ENCODE peak calls at places on chromosomes 2 and 18, in nine cellular contexts. One of them, this sample, is unnamed.
A peak's percentile ranks its signal among the peaks of the same experiment; 100 is the strongest.

GRCh38 chr2:3708576-3708975 is 5.2 kb downstream of the DCDC2C start:
- DNase-seq in GM12891: no peak
- DNase-seq in A549: no peak
- DNase-seq in heart left ventricle: no peak
- DNase-seq in endothelial cell of umbilical vein: no peak
- DNase-seq in uterus: no peak
- DNase-seq in adrenal gland: no peak
- DNase-seq in body of pancreas: no peak
- DNase-seq in HCT116: no peak
- DNase-seq in this sample: no peak

GRCh38 chr2:33373986-33374385 is 102.5 kb upstream of the RASGRP3 start:
- DNase-seq in GM12891: no peak
- DNase-seq in A549: no peak
- DNase-seq in heart left ventricle: no peak
- DNase-seq in endothelial cell of umbilical vein: no peak
- DNase-seq in uterus: no peak
- DNase-seq in adrenal gland: no peak
- DNase-seq in body of pancreas: no peak
- DNase-seq in HCT116: no peak
- DNase-seq in this sample: no peak

GRCh38 chr2:64157792-64158191 is 13.6 kb upstream of the PELI1 start:
- DNase-seq in GM12891: no peak
- DNase-seq in A549: no peak
- DNase-seq in heart left ventricle: no peak
- DNase-seq in endothelial cell of umbilical vein: no peak
- DNase-seq in uterus: no peak
- DNase-seq in adrenal gland: no peak
- DNase-seq in body of pancreas: peak; percentile 41
- DNase-seq in HCT116: no peak
- DNase-seq in this sample: no peak

GRCh38 chr2:45052388-45052928 is 43.2 kb upstream of the SIX2 start:
- DNase-seq in GM12891: no peak
- DNase-seq in A549: no peak
- DNase-seq in heart left ventricle: no peak
- DNase-seq in endothelial cell of umbilical vein: no peak
- DNase-seq in uterus: no peak
- DNase-seq in adrenal gland: no peak
- DNase-seq in body of pancreas: no peak
- DNase-seq in HCT116: no peak
- DNase-seq in this sample: no peak

GRCh38 chr2:73373335-73373734 is 12.3 kb upstream of the ALMS1 start:
- DNase-seq in GM12891: no peak
- DNase-seq in A549: no peak
- DNase-seq in heart left ventricle: no peak
- DNase-seq in endothelial cell of umbilical vein: no peak
- DNase-seq in uterus: no peak
- DNase-seq in adrenal gland: no peak
- DNase-seq in body of pancreas: no peak
- DNase-seq in HCT116: no peak
- DNase-seq in this sample: no peak

GRCh38 chr2:185188656-185189055 is 549.9 kb upstream of the FSIP2 start:
- DNase-seq in GM12891: no peak
- DNase-seq in A549: no peak
- DNase-seq in heart left ventricle: no peak
- DNase-seq in endothelial cell of umbilical vein: no peak
- DNase-seq in uterus: no peak
- DNase-seq in adrenal gland: no peak
- DNase-seq in body of pancreas: no peak
- DNase-seq in HCT116: no peak
- DNase-seq in this sample: no peak

GRCh38 chr2:71963295-71963694 is 184.4 kb downstream of the CYP26B1 start:
- DNase-seq in GM12891: no peak
- DNase-seq in A549: no peak
- DNase-seq in heart left ventricle: no peak
- DNase-seq in endothelial cell of umbilical vein: no peak
- DNase-seq in uterus: no peak
- DNase-seq in adrenal gland: no peak
- DNase-seq in body of pancreas: no peak
- DNase-seq in HCT116: no peak
- DNase-seq in this sample: no peak

GRCh38 chr2:204116154-204116792 is 179.7 kb downstream of the ICOS start:
- DNase-seq in GM12891: no peak
- DNase-seq in A549: no peak
- DNase-seq in heart left ventricle: no peak
- DNase-seq in endothelial cell of umbilical vein: peak; percentile 30
- DNase-seq in uterus: peak; percentile 25
- DNase-seq in adrenal gland: no peak
- DNase-seq in body of pancreas: no peak
- DNase-seq in HCT116: no peak
- DNase-seq in this sample: no peak

GRCh38 chr2:223797811-223798721 is 39.3 kb downstream of the AP1S3 start:
- DNase-seq in GM12891: peak; percentile 38
- DNase-seq in A549: peak; percentile 14
- DNase-seq in heart left ventricle: no peak
- DNase-seq in endothelial cell of umbilical vein: peak; percentile 73
- DNase-seq in uterus: no peak
- DNase-seq in adrenal gland: no peak
- DNase-seq in body of pancreas: no peak
- DNase-seq in HCT116: no peak
- DNase-seq in this sample: no peak

GRCh38 chr18:11115268-11115667 is 34.1 kb downstream of the PIEZO2 start:
- DNase-seq in GM12891: no peak
- DNase-seq in A549: no peak
- DNase-seq in heart left ventricle: no peak
- DNase-seq in endothelial cell of umbilical vein: no peak
- DNase-seq in uterus: no peak
- DNase-seq in adrenal gland: no peak
- DNase-seq in body of pancreas: no peak
- DNase-seq in HCT116: no peak
- DNase-seq in this sample: no peak

GRCh38 chr18:79902640-79903039 is 48.8 kb downstream of the SLC66A2 start:
- DNase-seq in GM12891: peak; percentile 5
- DNase-seq in A549: no peak
- DNase-seq in heart left ventricle: peak; percentile 11
- DNase-seq in endothelial cell of umbilical vein: no peak
- DNase-seq in uterus: peak; percentile 6
- DNase-seq in adrenal gland: peak; percentile 44
- DNase-seq in body of pancreas: no peak
- DNase-seq in HCT116: no peak
- DNase-seq in this sample: no peak

GRCh38 chr18:49768051-49768391 is 45.3 kb downstream of the ACAA2 start:
- DNase-seq in GM12891: no peak
- DNase-seq in A549: peak; percentile 7
- DNase-seq in heart left ventricle: no peak
- DNase-seq in endothelial cell of umbilical vein: peak; percentile 62
- DNase-seq in uterus: peak; percentile 34
- DNase-seq in adrenal gland: no peak
- DNase-seq in body of pancreas: peak; percentile 53
- DNase-seq in HCT116: peak; percentile 62
- DNase-seq in this sample: peak; percentile 22

GRCh38 chr2:160494243-160494642 is 636 bp upstream of the RBMS1 start:
- DNase-seq in GM12891: no peak
- DNase-seq in A549: no peak
- DNase-seq in heart left ventricle: no peak
- DNase-seq in endothelial cell of umbilical vein: peak; percentile 41
- DNase-seq in uterus: no peak
- DNase-seq in adrenal gland: no peak
- DNase-seq in body of pancreas: no peak
- DNase-seq in HCT116: no peak
- DNase-seq in this sample: no peak

GRCh38 chr2:109302319-109302718 is 173.3 kb downstream of the SH3RF3 start:
- DNase-seq in GM12891: no peak
- DNase-seq in A549: no peak
- DNase-seq in heart left ventricle: no peak
- DNase-seq in endothelial cell of umbilical vein: no peak
- DNase-seq in uterus: no peak
- DNase-seq in adrenal gland: no peak
- DNase-seq in body of pancreas: no peak
- DNase-seq in HCT116: no peak
- DNase-seq in this sample: no peak

GRCh38 chr2:32591669-32592463 is 36.0 kb upstream of the TTC27 start:
- DNase-seq in GM12891: no peak
- DNase-seq in A549: no peak
- DNase-seq in heart left ventricle: no peak
- DNase-seq in endothelial cell of umbilical vein: peak; percentile 85
- DNase-seq in uterus: no peak
- DNase-seq in adrenal gland: no peak
- DNase-seq in body of pancreas: no peak
- DNase-seq in HCT116: no peak
- DNase-seq in this sample: no peak

GRCh38 chr2:159317392-159318088 is 31.0 kb upstream of the WDSUB1 start:
- DNase-seq in GM12891: no peak
- DNase-seq in A549: no peak
- DNase-seq in heart left ventricle: no peak
- DNase-seq in endothelial cell of umbilical vein: no peak
- DNase-seq in uterus: no peak
- DNase-seq in adrenal gland: no peak
- DNase-seq in body of pancreas: no peak
- DNase-seq in HCT116: no peak
- DNase-seq in this sample: no peak

GRCh38 chr2:101679037-101679726 is 18.3 kb upstream of the MAP4K4 start:
- DNase-seq in GM12891: no peak
- DNase-seq in A549: no peak
- DNase-seq in heart left ventricle: no peak
- DNase-seq in endothelial cell of umbilical vein: no peak
- DNase-seq in uterus: no peak
- DNase-seq in adrenal gland: no peak
- DNase-seq in body of pancreas: no peak
- DNase-seq in HCT116: no peak
- DNase-seq in this sample: peak; percentile 18

GRCh38 chr2:173596226-173596625 is 241.6 kb downstream of the CDCA7 start:
- DNase-seq in GM12891: no peak
- DNase-seq in A549: no peak
- DNase-seq in heart left ventricle: no peak
- DNase-seq in endothelial cell of umbilical vein: no peak
- DNase-seq in uterus: no peak
- DNase-seq in adrenal gland: no peak
- DNase-seq in body of pancreas: no peak
- DNase-seq in HCT116: no peak
- DNase-seq in this sample: no peak

GRCh38 chr2:182506606-182507005 is 79.8 kb upstream of the PDE1A start:
- DNase-seq in GM12891: no peak
- DNase-seq in A549: no peak
- DNase-seq in heart left ventricle: peak; percentile 27
- DNase-seq in endothelial cell of umbilical vein: peak; percentile 64
- DNase-seq in uterus: no peak
- DNase-seq in adrenal gland: peak; percentile 53
- DNase-seq in body of pancreas: no peak
- DNase-seq in HCT116: no peak
- DNase-seq in this sample: no peak

GRCh38 chr2:226478121-226478809 is 321.4 kb downstream of the IRS1 start:
- DNase-seq in GM12891: no peak
- DNase-seq in A549: peak; percentile 51
- DNase-seq in heart left ventricle: peak; percentile 67
- DNase-seq in endothelial cell of umbilical vein: peak; percentile 72
- DNase-seq in uterus: peak; percentile 53
- DNase-seq in adrenal gland: peak; percentile 84
- DNase-seq in body of pancreas: peak; percentile 16
- DNase-seq in HCT116: peak; percentile 82
- DNase-seq in this sample: peak; percentile 51

GRCh38 chr2:118056165-118056534 is 32.1 kb upstream of the INSIG2 start:
- DNase-seq in GM12891: no peak
- DNase-seq in A549: no peak
- DNase-seq in heart left ventricle: no peak
- DNase-seq in endothelial cell of umbilical vein: no peak
- DNase-seq in uterus: no peak
- DNase-seq in adrenal gland: no peak
- DNase-seq in body of pancreas: no peak
- DNase-seq in HCT116: no peak
- DNase-seq in this sample: no peak

GRCh38 chr2:146776589-146776988 is 1068.2 kb upstream of the ACVR2A start:
- DNase-seq in GM12891: no peak
- DNase-seq in A549: no peak
- DNase-seq in heart left ventricle: no peak
- DNase-seq in endothelial cell of umbilical vein: no peak
- DNase-seq in uterus: no peak
- DNase-seq in adrenal gland: no peak
- DNase-seq in body of pancreas: no peak
- DNase-seq in HCT116: no peak
- DNase-seq in this sample: no peak
- TF ChIP-seq POLR2A in GM12891: no peak
- TF ChIP-seq POLR2A in A549: no peak
- TF ChIP-seq POLR2A in heart left ventricle: no peak
- TF ChIP-seq POLR2A in endothelial cell of umbilical vein: no peak
- TF ChIP-seq POLR2A in uterus: no peak
- TF ChIP-seq POLR2A in adrenal gland: no peak
- TF ChIP-seq POLR2A in body of pancreas: no peak
- TF ChIP-seq POLR2A in HCT116: no peak
- TF ChIP-seq POLR2A in this sample: no peak

GRCh38 chr18:23143059-23143831 is 8.0 kb downstream of the CABLES1 start:
- DNase-seq in GM12891: no peak
- DNase-seq in A549: no peak
- DNase-seq in heart left ventricle: peak; percentile 62
- DNase-seq in endothelial cell of umbilical vein: no peak
- DNase-seq in uterus: no peak
- DNase-seq in adrenal gland: peak; percentile 69
- DNase-seq in body of pancreas: no peak
- DNase-seq in HCT116: peak; percentile 54
- DNase-seq in this sample: no peak
- TF ChIP-seq POLR2A in GM12891: no peak
- TF ChIP-seq POLR2A in A549: no peak
- TF ChIP-seq POLR2A in heart left ventricle: no peak
- TF ChIP-seq POLR2A in endothelial cell of umbilical vein: no peak
- TF ChIP-seq POLR2A in uterus: no peak
- TF ChIP-seq POLR2A in adrenal gland: no peak
- TF ChIP-seq POLR2A in body of pancreas: no peak
- TF ChIP-seq POLR2A in HCT116: no peak
- TF ChIP-seq POLR2A in this sample: no peak

GRCh38 chr2:241559489-241560180 is 1.1 kb downstream of the BOK start:
- DNase-seq in GM12891: no peak
- DNase-seq in A549: peak; percentile 33
- DNase-seq in heart left ventricle: no peak
- DNase-seq in endothelial cell of umbilical vein: peak; percentile 75
- DNase-seq in uterus: no peak
- DNase-seq in adrenal gland: no peak
- DNase-seq in body of pancreas: peak; percentile 33
- DNase-seq in HCT116: no peak
- DNase-seq in this sample: no peak
- TF ChIP-seq POLR2A in GM12891: no peak
- TF ChIP-seq POLR2A in A549: no peak
- TF ChIP-seq POLR2A in heart left ventricle: no peak
- TF ChIP-seq POLR2A in endothelial cell of umbilical vein: no peak
- TF ChIP-seq POLR2A in uterus: no peak
- TF ChIP-seq POLR2A in adrenal gland: no peak
- TF ChIP-seq POLR2A in body of pancreas: no peak
- TF ChIP-seq POLR2A in HCT116: no peak
- TF ChIP-seq POLR2A in this sample: no peak

DNA sequence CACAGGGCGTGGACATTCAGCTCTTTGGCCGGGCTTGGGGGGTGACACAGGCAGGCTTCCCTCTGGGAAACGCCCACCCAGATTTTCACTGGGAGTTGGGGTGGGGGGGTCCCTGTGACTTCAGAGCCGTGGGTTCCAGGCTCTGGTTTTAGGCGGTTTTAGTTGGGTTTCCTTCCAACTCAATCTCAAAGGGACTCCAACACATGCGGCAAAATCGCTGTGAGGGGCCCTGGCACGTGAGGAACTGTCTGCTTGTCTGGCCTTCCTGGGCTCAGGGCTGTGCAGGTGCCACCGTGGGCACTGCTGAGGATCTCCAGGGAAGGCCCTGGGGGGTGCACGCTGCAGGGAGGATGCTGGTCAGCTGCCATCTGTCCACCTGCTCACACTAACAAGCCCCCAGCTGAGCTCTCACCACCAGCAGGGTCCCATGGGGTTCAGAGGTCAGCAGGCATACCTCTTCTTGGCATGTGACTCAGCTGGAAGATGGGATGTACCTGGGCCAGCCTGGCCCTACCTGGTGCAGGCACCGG is 11.7 kb downstream of the HS6ST1 start:
- DNase-seq in GM12891: no peak
- DNase-seq in A549: no peak
- DNase-seq in heart left ventricle: no peak
- DNase-seq in endothelial cell of umbilical vein: no peak
- DNase-seq in uterus: peak; percentile 16
- DNase-seq in adrenal gland: peak; percentile 48
- DNase-seq in body of pancreas: peak; percentile 12
- DNase-seq in HCT116: no peak
- DNase-seq in this sample: no peak
- TF ChIP-seq POLR2A in GM12891: no peak
- TF ChIP-seq POLR2A in A549: no peak
- TF ChIP-seq POLR2A in heart left ventricle: no peak
- TF ChIP-seq POLR2A in endothelial cell of umbilical vein: no peak
- TF ChIP-seq POLR2A in uterus: no peak
- TF ChIP-seq POLR2A in adrenal gland: no peak
- TF ChIP-seq POLR2A in body of pancreas: no peak
- TF ChIP-seq POLR2A in HCT116: no peak
- TF ChIP-seq POLR2A in this sample: no peak

This sample was measured in H54.